ENCODE peak calls at places on chromosomes 6 and 20, in eight cellular contexts. One of them, this sample, is unnamed.

GRCh38 chr6:39836621-39837020 is 44.4 kb downstream of the DAAM2 start:
- DNase-seq in NCI-H446: no peak
- DNase-seq in coronary artery: no peak
- DNase-seq in ascending aorta: no peak
- DNase-seq in neural progenitor cell: no peak
- DNase-seq in stimulated activated CD4-positive, alpha-beta T cell treated with anti-CD3 and anti-CD28 coated beads, Interleukin-15, amount 100 ng/mL, for 24 hours: no peak
- DNase-seq in GM12865: no peak
- DNase-seq in fibroblast of the conjunctiva: no peak
- DNase-seq in this sample: no peak

GRCh38 chr6:12456343-12456742 is 166.2 kb downstream of the EDN1 start:
- DNase-seq in NCI-H446: no peak
- DNase-seq in coronary artery: no peak
- DNase-seq in ascending aorta: no peak
- DNase-seq in neural progenitor cell: no peak
- DNase-seq in stimulated activated CD4-positive, alpha-beta T cell treated with anti-CD3 and anti-CD28 coated beads, Interleukin-15, amount 100 ng/mL, for 24 hours: no peak
- DNase-seq in GM12865: no peak
- DNase-seq in fibroblast of the conjunctiva: no peak
- DNase-seq in this sample: no peak

GRCh38 chr6:111812080-111813038 is 60.9 kb downstream of the FYN start:
- DNase-seq in NCI-H446: no peak
- DNase-seq in coronary artery: no peak
- DNase-seq in ascending aorta: no peak
- DNase-seq in neural progenitor cell: no peak
- DNase-seq in stimulated activated CD4-positive, alpha-beta T cell treated with anti-CD3 and anti-CD28 coated beads, Interleukin-15, amount 100 ng/mL, for 24 hours: no peak
- DNase-seq in GM12865: no peak
- DNase-seq in fibroblast of the conjunctiva: no peak
- DNase-seq in this sample: peak; percentile 31

GRCh38 chr6:28885149-28885738 is 38.5 kb downstream of the TRIM27 start:
- DNase-seq in NCI-H446: no peak
- DNase-seq in coronary artery: no peak
- DNase-seq in ascending aorta: no peak
- DNase-seq in neural progenitor cell: no peak
- DNase-seq in stimulated activated CD4-positive, alpha-beta T cell treated with anti-CD3 and anti-CD28 coated beads, Interleukin-15, amount 100 ng/mL, for 24 hours: no peak
- DNase-seq in GM12865: no peak
- DNase-seq in fibroblast of the conjunctiva: no peak
- DNase-seq in this sample: no peak

GRCh38 chr6:143536866-143537691 is 25.6 kb upstream of the FUCA2 start:
- DNase-seq in NCI-H446: no peak
- DNase-seq in coronary artery: peak; percentile 75
- DNase-seq in ascending aorta: peak; percentile 79
- DNase-seq in neural progenitor cell: peak; percentile 83
- DNase-seq in stimulated activated CD4-positive, alpha-beta T cell treated with anti-CD3 and anti-CD28 coated beads, Interleukin-15, amount 100 ng/mL, for 24 hours: peak; percentile 77
- DNase-seq in GM12865: peak; percentile 70
- DNase-seq in fibroblast of the conjunctiva: peak; percentile 28
- DNase-seq in this sample: peak; percentile 37

GRCh38 chr20:62887147-62887859 is 25.7 kb upstream of the TCFL5 start:
- DNase-seq in NCI-H446: no peak
- DNase-seq in coronary artery: no peak
- DNase-seq in ascending aorta: no peak
- DNase-seq in neural progenitor cell: no peak
- DNase-seq in stimulated activated CD4-positive, alpha-beta T cell treated with anti-CD3 and anti-CD28 coated beads, Interleukin-15, amount 100 ng/mL, for 24 hours: peak; percentile 54
- DNase-seq in GM12865: no peak
- DNase-seq in fibroblast of the conjunctiva: peak; percentile 53
- DNase-seq in this sample: peak; percentile 78

GRCh38 chr20:23129891-23130621 is 43.9 kb upstream of the CD93 start:
- DNase-seq in NCI-H446: no peak
- DNase-seq in coronary artery: no peak
- DNase-seq in ascending aorta: no peak
- DNase-seq in neural progenitor cell: no peak
- DNase-seq in stimulated activated CD4-positive, alpha-beta T cell treated with anti-CD3 and anti-CD28 coated beads, Interleukin-15, amount 100 ng/mL, for 24 hours: no peak
- DNase-seq in GM12865: no peak
- DNase-seq in fibroblast of the conjunctiva: no peak
- DNase-seq in this sample: no peak

GRCh38 chr6:26222587-26222986 is 135.4 kb downstream of the HFE start:
- DNase-seq in NCI-H446: no peak
- DNase-seq in coronary artery: no peak
- DNase-seq in ascending aorta: no peak
- DNase-seq in neural progenitor cell: no peak
- DNase-seq in stimulated activated CD4-positive, alpha-beta T cell treated with anti-CD3 and anti-CD28 coated beads, Interleukin-15, amount 100 ng/mL, for 24 hours: no peak
- DNase-seq in GM12865: peak; percentile 48
- DNase-seq in fibroblast of the conjunctiva: no peak
- DNase-seq in this sample: no peak

GRCh38 chr6:37867756-37868446 is 48.4 kb downstream of the ZFAND3 start:
- DNase-seq in NCI-H446: no peak
- DNase-seq in coronary artery: no peak
- DNase-seq in ascending aorta: no peak
- DNase-seq in neural progenitor cell: no peak
- DNase-seq in stimulated activated CD4-positive, alpha-beta T cell treated with anti-CD3 and anti-CD28 coated beads, Interleukin-15, amount 100 ng/mL, for 24 hours: no peak
- DNase-seq in GM12865: no peak
- DNase-seq in fibroblast of the conjunctiva: no peak
- DNase-seq in this sample: no peak

GRCh38 chr20:50523552-50524167 is 13.5 kb downstream of the PTPN1 start:
- DNase-seq in NCI-H446: no peak
- DNase-seq in coronary artery: no peak
- DNase-seq in ascending aorta: no peak
- DNase-seq in neural progenitor cell: no peak
- DNase-seq in stimulated activated CD4-positive, alpha-beta T cell treated with anti-CD3 and anti-CD28 coated beads, Interleukin-15, amount 100 ng/mL, for 24 hours: no peak
- DNase-seq in GM12865: no peak
- DNase-seq in fibroblast of the conjunctiva: no peak
- DNase-seq in this sample: no peak

GRCh38 chr6:37893262-37893661 is 73.7 kb downstream of the ZFAND3 start:
- DNase-seq in NCI-H446: no peak
- DNase-seq in coronary artery: no peak
- DNase-seq in ascending aorta: no peak
- DNase-seq in neural progenitor cell: no peak
- DNase-seq in stimulated activated CD4-positive, alpha-beta T cell treated with anti-CD3 and anti-CD28 coated beads, Interleukin-15, amount 100 ng/mL, for 24 hours: no peak
- DNase-seq in GM12865: no peak
- DNase-seq in fibroblast of the conjunctiva: no peak
- DNase-seq in this sample: no peak

GRCh38 chr20:59738851-59739250 is 134.5 kb downstream of the PHACTR3 start:
- DNase-seq in NCI-H446: no peak
- DNase-seq in coronary artery: no peak
- DNase-seq in ascending aorta: no peak
- DNase-seq in neural progenitor cell: no peak
- DNase-seq in stimulated activated CD4-positive, alpha-beta T cell treated with anti-CD3 and anti-CD28 coated beads, Interleukin-15, amount 100 ng/mL, for 24 hours: no peak
- DNase-seq in GM12865: no peak
- DNase-seq in fibroblast of the conjunctiva: no peak
- DNase-seq in this sample: no peak

GRCh38 chr6:168473197-168473596 is 32.2 kb downstream of the SMOC2 start:
- DNase-seq in NCI-H446: no peak
- DNase-seq in coronary artery: no peak
- DNase-seq in ascending aorta: no peak
- DNase-seq in neural progenitor cell: no peak
- DNase-seq in stimulated activated CD4-positive, alpha-beta T cell treated with anti-CD3 and anti-CD28 coated beads, Interleukin-15, amount 100 ng/mL, for 24 hours: no peak
- DNase-seq in GM12865: no peak
- DNase-seq in fibroblast of the conjunctiva: no peak
- DNase-seq in this sample: no peak

GRCh38 chr6:21587925-21588811 is 5.4 kb upstream of the SOX4 start:
- DNase-seq in NCI-H446: peak; percentile 85
- DNase-seq in coronary artery: peak; percentile 78
- DNase-seq in ascending aorta: peak; percentile 71
- DNase-seq in neural progenitor cell: peak; percentile 84
- DNase-seq in stimulated activated CD4-positive, alpha-beta T cell treated with anti-CD3 and anti-CD28 coated beads, Interleukin-15, amount 100 ng/mL, for 24 hours: peak; percentile 41
- DNase-seq in GM12865: peak; percentile 81
- DNase-seq in fibroblast of the conjunctiva: no peak
- DNase-seq in this sample: no peak

GRCh38 chr6:112659912-112660311 is 312.8 kb downstream of the RFPL4B start:
- DNase-seq in NCI-H446: no peak
- DNase-seq in coronary artery: no peak
- DNase-seq in ascending aorta: no peak
- DNase-seq in neural progenitor cell: no peak
- DNase-seq in stimulated activated CD4-positive, alpha-beta T cell treated with anti-CD3 and anti-CD28 coated beads, Interleukin-15, amount 100 ng/mL, for 24 hours: no peak
- DNase-seq in GM12865: no peak
- DNase-seq in fibroblast of the conjunctiva: no peak
- DNase-seq in this sample: no peak

GRCh38 chr20:49941456-49941855 is 5.3 kb downstream of the RNF114 start:
- DNase-seq in NCI-H446: no peak
- DNase-seq in coronary artery: no peak
- DNase-seq in ascending aorta: no peak
- DNase-seq in neural progenitor cell: no peak
- DNase-seq in stimulated activated CD4-positive, alpha-beta T cell treated with anti-CD3 and anti-CD28 coated beads, Interleukin-15, amount 100 ng/mL, for 24 hours: no peak
- DNase-seq in GM12865: no peak
- DNase-seq in fibroblast of the conjunctiva: no peak
- DNase-seq in this sample: no peak

GRCh38 chr6:99334526-99335127 is 14.8 kb downstream of the FAXC start:
- DNase-seq in NCI-H446: no peak
- DNase-seq in coronary artery: no peak
- DNase-seq in ascending aorta: no peak
- DNase-seq in neural progenitor cell: peak; percentile 66
- DNase-seq in stimulated activated CD4-positive, alpha-beta T cell treated with anti-CD3 and anti-CD28 coated beads, Interleukin-15, amount 100 ng/mL, for 24 hours: no peak
- DNase-seq in GM12865: peak; percentile 77
- DNase-seq in fibroblast of the conjunctiva: peak; percentile 34
- DNase-seq in this sample: peak; percentile 26

GRCh38 chr6:96675617-96676016 is 112.7 kb downstream of the FHL5 start:
- DNase-seq in NCI-H446: peak; percentile 79
- DNase-seq in coronary artery: no peak
- DNase-seq in ascending aorta: no peak
- DNase-seq in neural progenitor cell: no peak
- DNase-seq in stimulated activated CD4-positive, alpha-beta T cell treated with anti-CD3 and anti-CD28 coated beads, Interleukin-15, amount 100 ng/mL, for 24 hours: no peak
- DNase-seq in GM12865: no peak
- DNase-seq in fibroblast of the conjunctiva: no peak
- DNase-seq in this sample: no peak

GRCh38 chr6:166005401-166005845 is 162.2 kb downstream of the TBXT start:
- DNase-seq in NCI-H446: no peak
- DNase-seq in coronary artery: no peak
- DNase-seq in ascending aorta: no peak
- DNase-seq in neural progenitor cell: peak; percentile 55
- DNase-seq in stimulated activated CD4-positive, alpha-beta T cell treated with anti-CD3 and anti-CD28 coated beads, Interleukin-15, amount 100 ng/mL, for 24 hours: no peak
- DNase-seq in GM12865: no peak
- DNase-seq in fibroblast of the conjunctiva: no peak
- DNase-seq in this sample: no peak

GRCh38 chr6:128452713-128453112 is 67.7 kb downstream of the PTPRK start:
- DNase-seq in NCI-H446: no peak
- DNase-seq in coronary artery: no peak
- DNase-seq in ascending aorta: no peak
- DNase-seq in neural progenitor cell: no peak
- DNase-seq in stimulated activated CD4-positive, alpha-beta T cell treated with anti-CD3 and anti-CD28 coated beads, Interleukin-15, amount 100 ng/mL, for 24 hours: no peak
- DNase-seq in GM12865: no peak
- DNase-seq in fibroblast of the conjunctiva: no peak
- DNase-seq in this sample: no peak

GRCh38 chr6:168131464-168132415 is 52.7 kb upstream of the FRMD1 start:
- DNase-seq in NCI-H446: no peak
- DNase-seq in coronary artery: peak; percentile 70
- DNase-seq in ascending aorta: no peak
- DNase-seq in neural progenitor cell: peak; percentile 56
- DNase-seq in stimulated activated CD4-positive, alpha-beta T cell treated with anti-CD3 and anti-CD28 coated beads, Interleukin-15, amount 100 ng/mL, for 24 hours: no peak
- DNase-seq in GM12865: no peak
- DNase-seq in fibroblast of the conjunctiva: no peak
- DNase-seq in this sample: no peak

GRCh38 chr6:81246200-81246599 is 506.3 kb downstream of the TENT5A start:
- DNase-seq in NCI-H446: no peak
- DNase-seq in coronary artery: no peak
- DNase-seq in ascending aorta: no peak
- DNase-seq in neural progenitor cell: no peak
- DNase-seq in stimulated activated CD4-positive, alpha-beta T cell treated with anti-CD3 and anti-CD28 coated beads, Interleukin-15, amount 100 ng/mL, for 24 hours: no peak
- DNase-seq in GM12865: no peak
- DNase-seq in fibroblast of the conjunctiva: no peak
- DNase-seq in this sample: no peak

GRCh38 chr6:43807228-43808061 is 37.4 kb downstream of the VEGFA start:
- DNase-seq in NCI-H446: no peak
- DNase-seq in coronary artery: no peak
- DNase-seq in ascending aorta: no peak
- DNase-seq in neural progenitor cell: peak; percentile 32
- DNase-seq in stimulated activated CD4-positive, alpha-beta T cell treated with anti-CD3 and anti-CD28 coated beads, Interleukin-15, amount 100 ng/mL, for 24 hours: no peak
- DNase-seq in GM12865: no peak
- DNase-seq in fibroblast of the conjunctiva: no peak
- DNase-seq in this sample: no peak

GRCh38 chr6:125491860-125492617 is 190.3 kb upstream of the HDDC2 start:
- DNase-seq in NCI-H446: no peak
- DNase-seq in coronary artery: no peak
- DNase-seq in ascending aorta: no peak
- DNase-seq in neural progenitor cell: no peak
- DNase-seq in stimulated activated CD4-positive, alpha-beta T cell treated with anti-CD3 and anti-CD28 coated beads, Interleukin-15, amount 100 ng/mL, for 24 hours: no peak
- DNase-seq in GM12865: no peak
- DNase-seq in fibroblast of the conjunctiva: no peak
- DNase-seq in this sample: no peak